ENCODE peak calls at places on chromosomes 11 and 22, in ten cellular contexts. X is neuronal stem cell, L is fibroblast of the aortic adventitia, R is spleen, T is GM12865, S is mammary epithelial cell, G is IMR-90, N is brain microvascular endothelial cell, Q is DND-41, Y is breast epithelium. W is an unnamed sample.

GRCh38 chr11:71334191-71334590 is 81.8 kb upstream of the SHANK2 start:
- DNase-seq in S (no peak), G (no peak), L (no peak), T (no peak), N (no peak), Y (peak; percentile 34), Q (no peak), X (no peak), R (peak; percentile 53), W (no peak)

GRCh38 chr11:69825037-69825834 is 6.0 kb upstream of the FGF3 start:
- DNase-seq in Q (no peak), Y (no peak), R (peak; percentile 66), T (no peak), X (no peak), G (no peak), N (no peak), S (no peak), L (no peak), W (no peak)

GRCh38 chr11:72227316-72228228 is 3.0 kb downstream of the INPPL1 start:
- DNase-seq in T (no peak), N (no peak), Q (no peak), S (peak; percentile 61), X (no peak), Y (no peak), L (no peak), G (peak; percentile 47), R (peak; percentile 65), W (no peak)

GRCh38 chr11:112025682-112026081 is 474 bp downstream of the DLAT start:
- DNase-seq in Y (no peak), L (peak; percentile 17), G (peak; percentile 23), R (no peak), X (no peak), N (no peak), Q (no peak), S (peak; percentile 10), T (no peak), W (no peak)

GRCh38 chr22:41915783-41916493 is 1.1 kb upstream of the SHISA8 start:
- DNase-seq in R (no peak), N (no peak), Y (no peak), L (no peak), G (no peak), T (no peak), Q (no peak), X (no peak), S (no peak), W (no peak)

GRCh38 chr11:10351768-10352641 is 47.1 kb downstream of the ADM start:
- DNase-seq in S (peak; percentile 60), Y (no peak), L (peak; percentile 86), N (peak; percentile 91), R (no peak), T (no peak), X (peak; percentile 82), G (peak; percentile 95), Q (no peak), W (no peak)

GRCh38 chr11:70144262-70144661 is 58.8 kb upstream of the FADD start:
- DNase-seq in S (no peak), X (no peak), T (no peak), L (no peak), Q (no peak), R (no peak), G (no peak), Y (no peak), N (no peak), W (no peak)

GRCh38 chr22:43110927-43111623 is 525 bp downstream of the BIK start:
- DNase-seq in T (peak; percentile 74), X (no peak), L (no peak), N (no peak), R (peak; percentile 84), Y (peak; percentile 72), Q (no peak), G (no peak), S (peak; percentile 33), W (no peak)

GRCh38 chr11:121105851-121106250 is 4.8 kb downstream of the TECTA start:
- DNase-seq in Y (no peak), G (no peak), L (no peak), Q (no peak), R (no peak), N (no peak), T (no peak), S (no peak), X (no peak), W (no peak)

GRCh38 chr11:10838083-10838482 is 19.8 kb downstream of the ZBED5 start:
- DNase-seq in G (no peak), Y (no peak), L (no peak), N (no peak), X (no peak), T (no peak), S (no peak), R (no peak), Q (no peak), W (no peak)

GRCh38 chr11:84806354-84806753 is 820.8 kb downstream of the DLG2 start:
- DNase-seq in S (no peak), L (no peak), T (no peak), Y (no peak), Q (no peak), G (no peak), N (no peak), R (no peak), X (no peak), W (no peak)

GRCh38 chr11:57458060-57458409 is 2.3 kb upstream of the RTN4RL2 start:
- DNase-seq in X (no peak), T (no peak), N (no peak), S (no peak), Y (no peak), L (no peak), Q (no peak), R (no peak), G (no peak), W (no peak)

GRCh38 chr22:33921576-33922181 is 1.4 kb upstream of the LARGE1 start:
- DNase-seq in T (peak; percentile 74), X (peak; percentile 86), R (peak; percentile 83), Q (no peak), S (peak; percentile 67), Y (peak; percentile 59), G (peak; percentile 60), N (peak; percentile 44), L (peak; percentile 59), W (no peak)

GRCh38 chr22:30183861-30184278 is 62.7 kb downstream of the LIF start:
- DNase-seq in Y (no peak), N (peak; percentile 71), R (no peak), T (no peak), G (peak; percentile 71), Q (peak; percentile 39), L (no peak), X (no peak), S (peak; percentile 27), W (no peak)

DNA sequence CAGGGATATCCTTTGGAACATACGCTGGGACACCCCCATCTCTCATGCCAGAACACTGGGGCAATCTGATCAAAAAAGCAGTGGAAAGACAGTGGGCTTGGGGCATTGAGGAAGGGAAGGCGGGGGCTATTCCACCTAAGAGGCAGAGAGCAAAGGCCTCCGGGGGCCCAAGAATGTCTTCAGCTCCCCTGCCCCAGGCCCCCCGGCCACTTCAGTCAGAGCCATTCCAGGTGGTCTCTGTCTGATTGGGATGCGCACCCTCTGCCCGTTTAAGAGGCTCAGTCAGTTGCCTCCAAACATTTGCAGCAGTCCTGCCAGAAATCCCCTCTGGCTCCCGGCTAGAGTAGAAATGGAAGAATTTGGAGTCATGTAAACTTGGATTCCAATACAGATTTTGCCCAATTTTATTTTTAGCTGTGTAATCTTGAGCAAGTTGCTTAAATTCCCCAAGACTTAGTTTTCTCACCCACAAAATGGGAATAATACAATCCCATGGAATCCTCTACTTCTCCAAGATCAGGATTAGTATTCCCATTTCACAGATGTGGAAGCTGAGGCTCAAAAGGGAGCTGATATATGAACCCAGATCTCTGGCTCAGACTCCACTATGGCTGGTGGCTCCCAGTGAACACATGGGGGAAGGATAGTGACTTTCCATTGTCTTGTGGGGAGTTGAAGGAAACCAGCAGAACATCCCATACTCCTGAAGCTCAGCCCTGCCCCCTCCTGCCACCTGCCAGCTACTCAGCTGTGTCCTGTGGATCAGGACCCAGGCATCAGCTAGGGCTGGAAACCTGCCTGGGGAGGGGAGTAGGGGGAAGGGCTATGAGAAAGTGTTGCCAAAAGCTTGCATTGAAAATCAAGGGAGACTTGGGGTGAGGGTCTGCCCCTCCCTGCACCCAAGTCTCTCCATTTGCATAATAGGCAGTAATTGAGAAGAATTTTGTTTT is 6.1 kb upstream of the WNT11 start:
- DNase-seq in Y (no peak), L (no peak), R (no peak), G (no peak), X (no peak), N (no peak), T (no peak), Q (no peak), S (no peak), W (no peak)
- H3K4me3 ChIP-seq in Y (no peak overlapping the region), L (no peak overlapping the region), R (no peak overlapping the region), G (no peak overlapping the region), X (no peak overlapping the region), N (no peak overlapping the region), T (no peak overlapping the region), Q (no peak overlapping the region), S (no peak overlapping the region), W (no peak overlapping the region)

GRCh38 chr11:118827118-118827517 is 36.2 kb upstream of the DDX6 start:
- DNase-seq in R (no peak), L (no peak), Q (no peak), Y (no peak), G (no peak), T (no peak), S (no peak), N (no peak), X (no peak), W (no peak)
- H3K4me3 ChIP-seq in R (no peak overlapping the region), L (no peak overlapping the region), Q (no peak overlapping the region), Y (no peak overlapping the region), G (no peak overlapping the region), T (no peak overlapping the region), S (no peak overlapping the region), N (no peak overlapping the region), X (no peak overlapping the region), W (no peak overlapping the region)

DNA sequence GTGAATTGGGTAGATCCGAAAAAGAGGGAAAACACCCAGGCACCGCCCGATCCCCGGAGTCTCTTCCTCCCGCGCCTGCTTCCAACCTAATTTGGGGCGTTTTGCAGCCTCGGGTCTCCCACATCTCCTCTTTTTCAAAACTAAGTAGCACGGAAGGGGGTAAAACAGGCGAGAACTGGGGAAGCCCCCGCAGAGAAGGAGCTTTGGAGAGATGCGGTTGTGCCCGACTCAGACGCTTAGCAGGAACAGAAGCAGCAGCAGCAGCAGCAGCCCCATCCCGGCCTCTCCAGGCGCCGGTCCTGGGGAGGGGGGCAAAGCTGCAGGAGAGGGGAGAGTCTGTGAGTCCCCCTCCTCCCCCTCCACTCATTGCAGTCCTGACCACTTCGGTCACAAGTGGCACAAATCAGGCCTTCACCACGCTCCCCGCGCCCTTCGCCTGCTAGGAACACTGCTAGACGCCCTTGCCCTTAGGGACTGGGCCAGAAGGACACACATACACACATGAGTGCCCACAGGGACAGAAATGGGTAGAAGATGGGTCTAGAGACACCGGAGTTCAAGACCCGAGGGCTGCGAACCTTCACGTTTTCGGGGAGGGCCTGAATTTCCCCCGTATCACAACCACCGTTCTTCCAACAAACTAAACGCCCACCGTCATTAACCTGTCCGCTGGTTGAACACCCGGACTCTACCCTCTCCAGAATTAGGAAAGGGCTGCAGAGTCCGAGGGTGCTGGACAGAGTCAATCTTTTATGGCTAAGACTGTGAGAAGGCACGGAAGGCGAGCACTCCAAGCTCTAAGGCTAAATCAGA is 98.3 kb upstream of the HSD17B12 start:
- DNase-seq in R (no peak), T (no peak), S (no peak), X (no peak), Y (no peak), Q (no peak), N (no peak), G (no peak), L (no peak), W (no peak)
- H3K4me3 ChIP-seq in R (peak overlapping the region; percentile 76), T (no peak overlapping the region), S (no peak overlapping the region), X (no peak overlapping the region), Y (no peak overlapping the region), Q (no peak overlapping the region), N (no peak overlapping the region), G (no peak overlapping the region), L (no peak overlapping the region), W (peak overlapping the region; percentile 55)

GRCh38 chr11:75347781-75348613 is 3.5 kb downstream of the ARRB1 start:
- DNase-seq in S (no peak), G (peak; percentile 98), R (no peak), X (no peak), T (no peak), Q (no peak), L (peak; percentile 97), N (peak; percentile 74), Y (no peak), W (peak; percentile 76)
- H3K4me3 ChIP-seq in S (no peak overlapping the region), G (no peak overlapping the region), R (peak overlapping the region; percentile 20), X (no peak overlapping the region), T (no peak overlapping the region), Q (no peak overlapping the region), L (no peak overlapping the region), N (no peak overlapping the region), Y (peak overlapping the region; percentile 18), W (no peak overlapping the region)

W was measured in skeletal muscle cell.